ENCODE peak calls at places on chromosomes 1 and 21, in six cellular contexts. One of them, this sample, is unnamed. For H3K4me1, the result is how much of the 10 kb centered on the place peaks cover.

GRCh38 chr1:236862615-236863211 is 67.6 kb downstream of the MTR start:
- DNase-seq in stomach: peak
- DNase-seq in right lobe of liver: peak
- DNase-seq in ovary: no peak
- DNase-seq in thoracic aorta: no peak
- DNase-seq in mesendoderm: no peak
- DNase-seq in this sample: no peak

GRCh38 chr1:8015809-8016165 is 10.3 kb downstream of the ERRFI1 start:
- DNase-seq in ovary: no peak
- DNase-seq in right lobe of liver: no peak
- DNase-seq in mesendoderm: no peak
- DNase-seq in thoracic aorta: no peak
- DNase-seq in stomach: no peak
- DNase-seq in this sample: no peak

GRCh38 chr1:113949007-113949406 is 19.9 kb downstream of the HIPK1 start:
- DNase-seq in right lobe of liver: peak
- DNase-seq in stomach: no peak
- DNase-seq in mesendoderm: no peak
- DNase-seq in ovary: no peak
- DNase-seq in thoracic aorta: no peak
- DNase-seq in this sample: no peak

GRCh38 chr1:184650177-184650866 is 104.3 kb downstream of the EDEM3 start:
- DNase-seq in thoracic aorta: no peak
- DNase-seq in ovary: no peak
- DNase-seq in mesendoderm: no peak
- DNase-seq in stomach: no peak
- DNase-seq in right lobe of liver: no peak
- DNase-seq in this sample: no peak

GRCh38 chr1:22118291-22118992 is 24.5 kb downstream of the WNT4 start:
- DNase-seq in right lobe of liver: no peak
- DNase-seq in stomach: no peak
- DNase-seq in thoracic aorta: no peak
- DNase-seq in ovary: no peak
- DNase-seq in mesendoderm: no peak
- DNase-seq in this sample: no peak

GRCh38 chr1:31568895-31569655 is 7.2 kb upstream of the TINAGL1 start:
- DNase-seq in stomach: peak
- DNase-seq in thoracic aorta: no peak
- DNase-seq in ovary: no peak
- DNase-seq in right lobe of liver: peak
- DNase-seq in mesendoderm: no peak
- DNase-seq in this sample: no peak

GRCh38 chr1:22814176-22815042 is 103.8 kb downstream of the EPHB2 start:
- DNase-seq in ovary: peak
- DNase-seq in stomach: no peak
- DNase-seq in thoracic aorta: peak
- DNase-seq in right lobe of liver: no peak
- DNase-seq in mesendoderm: no peak
- DNase-seq in this sample: no peak

GRCh38 chr1:112744019-112744578 is 29.0 kb upstream of the PPM1J start:
- DNase-seq in stomach: no peak
- DNase-seq in mesendoderm: peak
- DNase-seq in right lobe of liver: no peak
- DNase-seq in ovary: no peak
- DNase-seq in thoracic aorta: no peak
- DNase-seq in this sample: no peak

GRCh38 chr1:60415696-60416095 is 342.1 kb upstream of the C1orf87 start:
- DNase-seq in right lobe of liver: no peak
- DNase-seq in ovary: no peak
- DNase-seq in stomach: no peak
- DNase-seq in mesendoderm: no peak
- DNase-seq in thoracic aorta: no peak
- DNase-seq in this sample: no peak

GRCh38 chr1:232543194-232543593 is 86.7 kb downstream of the SIPA1L2 start:
- DNase-seq in ovary: no peak
- DNase-seq in right lobe of liver: no peak
- DNase-seq in mesendoderm: no peak
- DNase-seq in stomach: no peak
- DNase-seq in thoracic aorta: no peak
- DNase-seq in this sample: no peak

GRCh38 chr1:119737040-119737682 is 25.4 kb downstream of the PHGDH start:
- DNase-seq in mesendoderm: no peak
- DNase-seq in right lobe of liver: no peak
- DNase-seq in stomach: peak
- DNase-seq in ovary: peak
- DNase-seq in thoracic aorta: no peak
- DNase-seq in this sample: no peak

GRCh38 chr1:204256531-204256930 is 42.7 kb upstream of the GOLT1A start:
- DNase-seq in mesendoderm: no peak
- DNase-seq in thoracic aorta: no peak
- DNase-seq in ovary: no peak
- DNase-seq in stomach: no peak
- DNase-seq in right lobe of liver: no peak
- DNase-seq in this sample: no peak

GRCh38 chr1:153357853-153358690 is at the start of gene S100A9:
- DNase-seq in thoracic aorta: no peak
- DNase-seq in mesendoderm: no peak
- DNase-seq in stomach: no peak
- DNase-seq in ovary: no peak
- DNase-seq in right lobe of liver: no peak
- DNase-seq in this sample: no peak

GRCh38 chr1:7384121-7384520 is 387.0 kb upstream of the VAMP3 start:
- DNase-seq in stomach: peak
- DNase-seq in right lobe of liver: no peak
- DNase-seq in thoracic aorta: no peak
- DNase-seq in ovary: no peak
- DNase-seq in mesendoderm: no peak
- DNase-seq in this sample: peak

GRCh38 chr21:42652527-42653491 is 612 bp upstream of the PDE9A start:
- DNase-seq in right lobe of liver: peak
- DNase-seq in thoracic aorta: no peak
- DNase-seq in mesendoderm: peak
- DNase-seq in ovary: peak
- DNase-seq in stomach: peak
- DNase-seq in this sample: no peak
- H3K4me1 ChIP-seq in right lobe of liver: under half
- H3K4me1 ChIP-seq in thoracic aorta: under half
- H3K4me1 ChIP-seq in mesendoderm: under half
- H3K4me1 ChIP-seq in ovary: under half
- H3K4me1 ChIP-seq in stomach: under half
- H3K4me1 ChIP-seq in this sample: under half

GRCh38 chr1:227273557-227273956 is 44.7 kb downstream of the CDC42BPA start:
- DNase-seq in thoracic aorta: no peak
- DNase-seq in mesendoderm: peak
- DNase-seq in right lobe of liver: no peak
- DNase-seq in stomach: no peak
- DNase-seq in ovary: no peak
- DNase-seq in this sample: no peak

GRCh38 chr1:227265891-227266290 is 52.4 kb downstream of the CDC42BPA start:
- DNase-seq in thoracic aorta: no peak
- DNase-seq in stomach: no peak
- DNase-seq in right lobe of liver: no peak
- DNase-seq in mesendoderm: no peak
- DNase-seq in ovary: no peak
- DNase-seq in this sample: no peak

GRCh38 chr1:227272428-227272827 is 45.9 kb downstream of the CDC42BPA start:
- DNase-seq in mesendoderm: no peak
- DNase-seq in right lobe of liver: no peak
- DNase-seq in ovary: no peak
- DNase-seq in stomach: no peak
- DNase-seq in thoracic aorta: no peak
- DNase-seq in this sample: no peak

GRCh38 chr1:227270554-227270953 is 47.7 kb downstream of the CDC42BPA start:
- DNase-seq in right lobe of liver: no peak
- DNase-seq in stomach: no peak
- DNase-seq in thoracic aorta: no peak
- DNase-seq in mesendoderm: no peak
- DNase-seq in ovary: no peak
- DNase-seq in this sample: no peak

GRCh38 chr1:227268943-227269342 is 49.3 kb downstream of the CDC42BPA start:
- DNase-seq in mesendoderm: no peak
- DNase-seq in right lobe of liver: no peak
- DNase-seq in stomach: no peak
- DNase-seq in thoracic aorta: no peak
- DNase-seq in ovary: no peak
- DNase-seq in this sample: no peak
- H3K4me1 ChIP-seq in mesendoderm: under half
- H3K4me1 ChIP-seq in right lobe of liver: under half
- H3K4me1 ChIP-seq in stomach: under half
- H3K4me1 ChIP-seq in thoracic aorta: under half
- H3K4me1 ChIP-seq in ovary: under half
- H3K4me1 ChIP-seq in this sample: under half

GRCh38 chr1:13757693-13758092 is 57.7 kb downstream of the PRDM2 start:
- DNase-seq in ovary: no peak
- DNase-seq in right lobe of liver: no peak
- DNase-seq in stomach: no peak
- DNase-seq in thoracic aorta: no peak
- DNase-seq in mesendoderm: no peak
- DNase-seq in this sample: no peak

GRCh38 chr1:13760921-13761320 is 60.9 kb downstream of the PRDM2 start:
- DNase-seq in thoracic aorta: no peak
- DNase-seq in stomach: no peak
- DNase-seq in ovary: no peak
- DNase-seq in right lobe of liver: no peak
- DNase-seq in mesendoderm: peak
- DNase-seq in this sample: no peak

GRCh38 chr1:13756557-13757315 is 56.7 kb downstream of the PRDM2 start:
- DNase-seq in stomach: no peak
- DNase-seq in right lobe of liver: no peak
- DNase-seq in thoracic aorta: no peak
- DNase-seq in mesendoderm: no peak
- DNase-seq in ovary: no peak
- DNase-seq in this sample: no peak

GRCh38 chr1:13760340-13760739 is 60.4 kb downstream of the PRDM2 start:
- DNase-seq in right lobe of liver: no peak
- DNase-seq in ovary: no peak
- DNase-seq in stomach: no peak
- DNase-seq in thoracic aorta: no peak
- DNase-seq in mesendoderm: no peak
- DNase-seq in this sample: no peak

GRCh38 chr1:13759072-13759471 is 59.1 kb downstream of the PRDM2 start:
- DNase-seq in right lobe of liver: no peak
- DNase-seq in thoracic aorta: no peak
- DNase-seq in stomach: no peak
- DNase-seq in mesendoderm: peak
- DNase-seq in ovary: no peak
- DNase-seq in this sample: no peak
- H3K4me1 ChIP-seq in right lobe of liver: under half
- H3K4me1 ChIP-seq in thoracic aorta: under half
- H3K4me1 ChIP-seq in stomach: under half
- H3K4me1 ChIP-seq in mesendoderm: under half
- H3K4me1 ChIP-seq in ovary: under half
- H3K4me1 ChIP-seq in this sample: half or more

GRCh38 chr1:24297187-24297851 is 21.8 kb upstream of the GRHL3 start:
- DNase-seq in right lobe of liver: no peak
- DNase-seq in thoracic aorta: no peak
- DNase-seq in mesendoderm: no peak
- DNase-seq in ovary: no peak
- DNase-seq in stomach: no peak
- DNase-seq in this sample: no peak
- H3K4me1 ChIP-seq in right lobe of liver: under half
- H3K4me1 ChIP-seq in thoracic aorta: under half
- H3K4me1 ChIP-seq in mesendoderm: under half
- H3K4me1 ChIP-seq in ovary: under half
- H3K4me1 ChIP-seq in stomach: under half
- H3K4me1 ChIP-seq in this sample: under half